ENCODE peak calls at places on chromosomes 1 and 21, in four cellular contexts. V, H, F and I are unnamed samples.

GRCh38 chr1:229060140-229060539 is 210.8 kb upstream of the RAB4A start:
- DNase-seq in V (no peak), H (no peak), F (no peak), I (no peak)

GRCh38 chr1:145892486-145893087 is 6.9 kb upstream of the ANKRD35 start:
- DNase-seq in V (no peak), H (no peak), F (peak; percentile 67), I (no peak)

GRCh38 chr1:22628698-22629444 is 7.6 kb upstream of the C1QA start:
- DNase-seq in V (no peak), H (no peak), F (no peak), I (no peak)

GRCh38 chr1:235513495-235514366 is 9.5 kb upstream of the B3GALNT2 start:
- DNase-seq in V (peak; percentile 72), H (peak; percentile 67), F (peak; percentile 37), I (no peak)

GRCh38 chr1:37475380-37476086 is 1.2 kb downstream of the ZC3H12A start:
- DNase-seq in V (no peak), H (no peak), F (no peak), I (no peak)

GRCh38 chr1:155051777-155052398 is 772 bp downstream of the ADAM15 start:
- DNase-seq in V (no peak), H (no peak), F (peak; percentile 72), I (no peak)

GRCh38 chr1:9767964-9768668 is 55.6 kb downstream of the CLSTN1 start:
- DNase-seq in V (peak; percentile 20), H (no peak), F (no peak), I (no peak)

GRCh38 chr1:75559141-75559540 is 51.8 kb downstream of the SLC44A5 start:
- DNase-seq in V (peak; percentile 4), H (no peak), F (no peak), I (peak; percentile 21)

GRCh38 chr1:50458507-50458906 is 35.3 kb upstream of the DMRTA2 start:
- DNase-seq in V (no peak), H (no peak), F (no peak), I (no peak)

GRCh38 chr1:79633456-79633855 is 626.9 kb upstream of the ADGRL4 start:
- DNase-seq in V (no peak), H (peak; percentile 30), F (no peak), I (peak; percentile 34)

GRCh38 chr1:36675931-36676562 is 193.3 kb upstream of the CSF3R start:
- DNase-seq in V (no peak), H (no peak), F (no peak), I (no peak)

GRCh38 chr1:175656416-175656815 is 87.0 kb downstream of the TNR start:
- DNase-seq in V (no peak), H (no peak), F (no peak), I (no peak)

GRCh38 chr1:62689524-62689923 is 1.3 kb upstream of the DOCK7 start:
- DNase-seq in V (no peak), H (peak; percentile 66), F (no peak), I (no peak)

GRCh38 chr1:223312705-223313414 is 51.1 kb downstream of the SUSD4 start:
- DNase-seq in V (no peak), H (no peak), F (no peak), I (no peak)

GRCh38 chr21:44024895-44025353 is 12.8 kb downstream of the TRAPPC10 start:
- DNase-seq in V (no peak), H (no peak), F (peak; percentile 40), I (no peak)

GRCh38 chr1:113868387-113869083 is 3.0 kb downstream of the PTPN22 start:
- DNase-seq in V (no peak), H (no peak), F (no peak), I (no peak)

GRCh38 chr1:160954158-160955104 is at the start of gene ITLN2:
- DNase-seq in V (peak; percentile 69), H (no peak), F (no peak), I (no peak)

GRCh38 chr1:15687446-15687845 is 3.3 kb downstream of the PLEKHM2 start:
- DNase-seq in V (no peak), H (no peak), F (no peak), I (no peak)

GRCh38 chr1:229263254-229263653 is 7.7 kb upstream of the RAB4A start:
- DNase-seq in V (no peak), H (no peak), F (no peak), I (no peak)

GRCh38 chr1:184745110-184745509 is 9.5 kb downstream of the EDEM3 start:
- DNase-seq in V (no peak), H (no peak), F (no peak), I (no peak)

GRCh38 chr21:29084372-29084771 is 10.9 kb upstream of the CCT8 start:
- DNase-seq in V (no peak), H (no peak), F (no peak), I (no peak)

GRCh38 chr1:185741551-185741950 is 7.4 kb downstream of the HMCN1 start:
- DNase-seq in V (no peak), H (no peak), F (no peak), I (no peak)

GRCh38 chr1:178563099-178563820 is 50.4 kb downstream of the TEX35 start:
- DNase-seq in V (no peak), H (no peak), F (no peak), I (no peak)

GRCh38 chr1:67668660-67669059 is 16.3 kb upstream of the GADD45A start:
- DNase-seq in V (no peak), H (no peak), F (no peak), I (no peak)

GRCh38 chr1:42933060-42933586 is 25.5 kb downstream of the SLC2A1 start:
- DNase-seq in V (no peak), H (no peak), F (no peak), I (no peak)

GRCh38 chr1:16905112-16905855 is 9.5 kb downstream of the RNU1-2 start:
- DNase-seq in V (peak; percentile 47), H (peak; percentile 90), F (no peak), I (peak; percentile 86)

GRCh38 chr1:203289281-203289981 is 15.9 kb upstream of the BTG2 start:
- DNase-seq in V (no peak), H (no peak), F (peak; percentile 59), I (no peak)

GRCh38 chr1:39689635-39690034 is 1.6 kb downstream of the HPCAL4 start:
- DNase-seq in V (no peak), H (no peak), F (no peak), I (no peak)

GRCh38 chr1:41743361-41743760 is 175.4 kb downstream of the HIVEP3 start:
- DNase-seq in V (no peak), H (no peak), F (no peak), I (no peak)

GRCh38 chr1:21176589-21177555 is at the start of gene EIF4G3:
- DNase-seq in V (peak; percentile 99), H (peak; percentile 91), F (peak; percentile 99), I (peak; percentile 72)

GRCh38 chr1:201647722-201648065 is 108.8 kb downstream of the NAV1 start:
- DNase-seq in V (no peak), H (no peak), F (no peak), I (no peak)

GRCh38 chr1:68571499-68571898 is 74.6 kb upstream of the DEPDC1 start:
- DNase-seq in V (no peak), H (no peak), F (no peak), I (no peak)

GRCh38 chr1:235996048-235996785 is 68.7 kb downstream of the NID1 start:
- DNase-seq in V (no peak), H (no peak), F (peak; percentile 15), I (no peak)

GRCh38 chr1:8078176-8078671 is 52.1 kb upstream of the ERRFI1 start:
- DNase-seq in V (no peak), H (no peak), F (no peak), I (peak; percentile 83)

GRCh38 chr1:24704411-24705259 is 40.6 kb upstream of the CLIC4 start:
- DNase-seq in V (no peak), H (no peak), F (peak; percentile 34), I (peak; percentile 86)

GRCh38 chr1:55504306-55504706 is 289.1 kb upstream of the USP24 start:
- DNase-seq in V (no peak), H (no peak), F (no peak), I (no peak)
- TF ChIP-seq CTCF in V (no peak), H (no peak), F (no peak), I (no peak)

DNA sequence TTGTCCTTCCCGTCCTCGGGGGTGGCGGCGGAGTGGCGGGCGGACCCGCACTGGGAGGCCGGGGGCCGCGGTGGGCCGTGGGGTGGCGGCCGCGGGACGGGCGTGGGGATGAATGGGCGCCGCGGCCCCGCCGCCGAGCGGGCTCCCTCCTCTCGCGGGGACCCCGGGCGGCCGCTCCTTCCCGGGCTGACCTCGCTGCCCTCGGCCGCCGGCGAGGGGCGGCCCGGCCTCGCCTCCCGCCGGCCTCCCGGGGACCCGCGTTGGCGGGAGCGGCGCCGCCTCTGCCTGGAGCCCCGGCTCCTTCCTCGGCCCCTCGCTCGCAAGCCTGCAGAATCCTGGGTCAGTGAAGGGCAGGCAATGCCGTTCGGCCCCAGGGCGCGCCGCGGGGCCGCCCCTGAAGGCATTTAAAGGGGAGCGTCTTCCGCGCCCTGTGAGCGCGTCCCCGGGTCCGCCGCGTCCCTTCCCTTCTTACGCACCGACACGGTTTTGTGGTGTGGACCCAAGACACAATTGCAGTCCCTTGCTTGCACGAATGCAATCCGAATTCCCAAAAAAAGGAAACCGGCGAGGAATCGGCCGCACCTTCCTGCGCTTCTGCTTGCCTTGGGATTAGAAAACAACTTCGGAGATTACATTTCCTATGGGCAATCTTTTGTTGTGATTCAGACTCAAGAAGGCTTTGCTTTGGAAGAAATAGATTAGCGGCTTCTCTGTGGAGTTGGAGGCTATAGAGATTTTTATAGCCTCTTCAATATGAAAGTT is 776 bp downstream of the ITSN1 start:
- DNase-seq in V (peak; percentile 51), H (no peak), F (peak; percentile 24), I (no peak)
- TF ChIP-seq CTCF in V (no peak), H (no peak), F (no peak), I (no peak)

DNA sequence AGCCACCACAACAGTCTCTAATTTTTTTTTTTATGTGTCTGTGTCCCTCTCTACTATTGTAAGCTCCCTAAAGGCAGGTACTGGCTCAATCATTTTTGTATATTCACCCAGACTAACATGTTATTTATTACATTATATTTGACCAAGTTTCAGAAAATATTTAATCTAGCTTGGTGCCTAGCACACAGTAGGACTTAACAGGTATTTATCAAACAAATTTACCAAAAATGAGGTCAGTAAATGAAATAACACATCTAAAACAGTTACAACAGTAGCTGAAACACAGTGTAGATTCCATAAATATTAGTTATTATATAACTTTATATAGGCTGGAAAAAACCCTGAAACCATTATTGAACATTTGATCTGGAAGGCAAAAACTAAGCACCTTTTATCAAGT is 2.7 kb downstream of the NRDC start:
- DNase-seq in V (no peak), H (no peak), F (no peak), I (no peak)
- TF ChIP-seq CTCF in V (no peak), H (no peak), F (no peak), I (no peak)

GRCh38 chr1:156356875-156357534 is 12.0 kb upstream of the RHBG start:
- DNase-seq in V (peak; percentile 90), H (no peak), F (no peak), I (no peak)

GRCh38 chr1:156356262-156356874 is 12.6 kb upstream of the RHBG start:
- DNase-seq in V (no peak), H (no peak), F (no peak), I (no peak)

GRCh38 chr1:156360534-156360933 is 8.5 kb upstream of the RHBG start:
- DNase-seq in V (no peak), H (no peak), F (no peak), I (no peak)

GRCh38 chr1:156357977-156358376 is 11.0 kb upstream of the RHBG start:
- DNase-seq in V (no peak), H (no peak), F (no peak), I (no peak)

DNA sequence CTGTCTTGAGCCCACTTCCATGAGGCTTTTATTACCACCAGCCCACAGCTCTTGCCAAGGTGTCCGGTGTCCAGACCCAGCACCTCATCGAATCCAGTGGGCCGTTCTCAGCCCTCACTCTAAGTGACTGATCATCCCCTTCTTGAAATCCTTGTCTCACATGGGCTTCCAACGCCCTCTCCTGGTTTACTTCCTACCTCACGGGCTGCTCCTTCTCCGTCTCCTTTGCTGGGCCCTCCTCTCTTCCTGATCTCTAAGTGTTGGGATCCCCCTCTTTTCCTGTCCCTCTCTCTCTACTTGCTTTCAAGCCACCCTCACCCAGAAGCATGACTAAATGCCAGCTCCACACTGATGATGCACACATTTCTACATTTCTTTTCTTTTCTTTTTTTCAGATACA is 9.0 kb upstream of the RHBG start:
- DNase-seq in V (no peak), H (peak; percentile 36), F (no peak), I (no peak)
- TF ChIP-seq CTCF in V (peak; percentile 43), H (peak; percentile 63), F (no peak), I (peak; percentile 23)